ENCODE peak calls at places on chromosome 21, in ten cellular contexts. M is Peyer's patch, S is PC-9, H is body of pancreas, P is AG04449, T is left ventricle myocardium inferior, X is upper lobe of right lung, Y is fibroblast of lung, E is astrocyte of the spinal cord, O is choroid plexus epithelial cell. U is an unnamed sample.
A peak's percentile ranks its signal among the peaks of the same experiment; 100 is the strongest.

GRCh38 chr21:38494688-38495087 is 3.6 kb downstream of the ERG start:
- DNase-seq in M (no peak), S (no peak), H (no peak), P (no peak), T (no peak), X (no peak), Y (peak; percentile 58), E (peak; percentile 47), O (peak; percentile 43), U (no peak)

GRCh38 chr21:28078126-28078525 is 914.6 kb downstream of the LTN1 start:
- DNase-seq in M (no peak), S (no peak), H (no peak), P (no peak), T (no peak), X (no peak), Y (no peak), E (no peak), O (no peak), U (no peak)

GRCh38 chr21:45927032-45927431 is 54.5 kb upstream of the COL6A1 start:
- DNase-seq in M (no peak), S (no peak), H (no peak), P (no peak), T (no peak), X (no peak), Y (no peak), E (no peak), O (no peak), U (no peak)

GRCh38 chr21:45471229-45472052 is 66.5 kb downstream of the COL18A1 start:
- DNase-seq in M (no peak), S (peak; percentile 87), H (no peak), P (peak; percentile 77), T (peak; percentile 59), X (no peak), Y (peak; percentile 95), E (peak; percentile 93), O (peak; percentile 94), U (peak; percentile 92)

GRCh38 chr21:16492892-16493291 is 763.1 kb downstream of the USP25 start:
- DNase-seq in M (no peak), S (no peak), H (no peak), P (no peak), T (no peak), X (no peak), Y (peak; percentile 51), E (no peak), O (peak; percentile 58), U (no peak)

GRCh38 chr21:43983860-43984420 is 28.2 kb upstream of the TRAPPC10 start:
- DNase-seq in M (no peak), S (no peak), H (no peak), P (no peak), T (no peak), X (no peak), Y (no peak), E (no peak), O (no peak), U (no peak)

GRCh38 chr21:16302851-16303282 is 573.1 kb downstream of the USP25 start:
- DNase-seq in M (no peak), S (no peak), H (no peak), P (no peak), T (no peak), X (no peak), Y (peak; percentile 95), E (peak; percentile 79), O (peak; percentile 98), U (peak; percentile 77)

GRCh38 chr21:45724345-45724961 is 80.9 kb downstream of the PCBP3 start:
- DNase-seq in M (no peak), S (no peak), H (no peak), P (no peak), T (peak; percentile 35), X (no peak), Y (no peak), E (no peak), O (no peak), U (no peak)

GRCh38 chr21:25424045-25424444 is 183.2 kb downstream of the MRPL39 start:
- DNase-seq in M (no peak), S (no peak), H (no peak), P (no peak), T (no peak), X (no peak), Y (no peak), E (no peak), O (no peak), U (no peak)

GRCh38 chr21:25424674-25425073 is 182.6 kb downstream of the MRPL39 start:
- DNase-seq in M (no peak), S (no peak), H (no peak), P (no peak), T (no peak), X (no peak), Y (no peak), E (no peak), O (no peak), U (no peak)

GRCh38 chr21:25420831-25421230 is 186.4 kb downstream of the MRPL39 start:
- DNase-seq in M (no peak), S (no peak), H (no peak), P (no peak), T (no peak), X (no peak), Y (no peak), E (no peak), O (no peak), U (no peak)

GRCh38 chr21:25422610-25423608 is 184.4 kb downstream of the MRPL39 start:
- DNase-seq in M (no peak), S (no peak), H (no peak), P (no peak), T (no peak), X (no peak), Y (no peak), E (no peak), O (no peak), U (no peak)

DNA sequence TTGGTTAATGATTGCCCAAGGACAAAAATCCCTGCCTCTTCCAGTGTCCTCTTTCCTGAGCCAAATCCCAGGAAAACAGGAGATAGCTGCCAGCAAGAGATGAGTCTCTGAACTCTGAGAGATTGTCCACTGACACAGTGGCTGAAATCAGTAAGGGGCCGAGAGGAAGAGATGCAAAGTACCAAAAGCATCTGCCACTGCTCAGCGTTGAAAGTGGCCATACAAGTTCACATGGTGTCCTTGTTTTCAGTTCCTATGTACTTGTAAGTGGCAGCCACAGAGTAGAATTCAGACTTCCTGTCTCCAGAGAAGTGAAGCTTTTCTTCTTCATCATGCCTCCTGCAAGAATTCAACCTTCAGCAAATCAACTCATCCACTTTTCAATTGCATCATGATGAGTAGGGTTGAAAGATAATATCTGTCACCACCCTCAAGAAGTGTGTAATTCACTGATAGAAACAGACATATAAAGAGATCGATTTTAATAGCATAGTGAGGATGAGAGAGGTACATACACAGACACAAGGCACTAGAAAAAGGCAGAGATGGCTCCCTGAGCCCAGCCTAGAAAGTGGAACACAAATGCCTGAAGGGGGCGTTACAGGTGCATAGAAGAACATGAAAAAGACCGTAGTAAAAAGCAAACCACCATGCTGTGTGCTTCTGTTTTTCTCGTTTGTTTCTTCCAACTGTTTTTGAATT is 185.8 kb downstream of the MRPL39 start:
- DNase-seq in M (peak; percentile 74), S (no peak), H (no peak), P (no peak), T (no peak), X (no peak), Y (peak; percentile 26), E (peak; percentile 54), O (peak; percentile 82), U (peak; percentile 66)
- TF ChIP-seq CTCF in M (peak; percentile 53), S (no peak), H (no peak), P (peak; percentile 56), T (peak; percentile 57), X (peak; percentile 48), Y (peak; percentile 74), E (peak; percentile 64), O (peak; percentile 81), U (peak; percentile 58)

DNA sequence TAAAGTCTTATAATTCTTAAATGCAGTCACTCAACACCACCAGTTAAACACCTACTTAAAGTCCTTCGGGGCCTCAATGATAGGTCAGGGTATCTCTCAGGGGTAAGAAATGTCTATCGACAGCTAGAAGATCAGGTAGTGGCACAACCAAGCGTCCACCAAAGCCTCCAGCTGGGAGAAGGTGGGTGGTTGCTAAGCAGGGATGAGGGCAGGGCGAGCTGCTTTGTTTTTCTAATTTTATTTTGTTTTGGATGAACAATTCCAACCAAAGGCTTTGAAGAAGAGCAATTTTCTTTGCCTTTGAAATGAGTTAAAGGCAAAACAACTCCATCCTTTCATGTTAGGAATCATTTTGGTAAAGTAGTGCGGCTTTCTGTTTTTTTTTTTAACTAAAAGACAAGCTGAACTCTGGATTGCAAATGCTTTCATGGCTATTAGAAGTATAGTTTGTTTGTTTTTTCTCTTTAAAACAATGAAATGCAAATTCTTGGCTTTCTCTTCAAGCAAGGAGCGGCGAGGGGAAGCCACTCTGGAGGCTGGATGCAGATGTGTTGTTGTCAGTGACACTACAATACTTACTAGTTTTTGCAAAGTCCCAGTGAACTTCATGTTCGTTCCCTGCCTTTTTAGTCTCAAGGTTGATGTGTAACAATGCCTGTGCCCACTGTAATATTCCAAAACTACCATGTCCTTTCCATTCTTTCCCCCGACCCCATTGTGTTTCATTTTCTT is 106.0 kb downstream of the MRPS6 start:
- DNase-seq in M (no peak), S (no peak), H (no peak), P (no peak), T (no peak), X (no peak), Y (no peak), E (no peak), O (no peak), U (no peak)
- H3K4me3 ChIP-seq in M (no peak overlapping the region), S (no peak overlapping the region), H (no peak overlapping the region), P (no peak overlapping the region), T (no peak overlapping the region), X (no peak overlapping the region), Y (no peak overlapping the region), E (no peak overlapping the region), O (no peak overlapping the region), U (no peak overlapping the region)

GRCh38 chr21:34037009-34037408 is 36.4 kb upstream of the MRPS6 start:
- DNase-seq in M (no peak), S (no peak), H (no peak), P (no peak), T (no peak), X (no peak), Y (no peak), E (no peak), O (no peak), U (no peak)

GRCh38 chr21:34043333-34043732 is 30.0 kb upstream of the MRPS6 start:
- DNase-seq in M (no peak), S (no peak), H (no peak), P (no peak), T (no peak), X (no peak), Y (no peak), E (no peak), O (no peak), U (no peak)

GRCh38 chr21:34042735-34043134 is 30.6 kb upstream of the MRPS6 start:
- DNase-seq in M (no peak), S (no peak), H (no peak), P (no peak), T (no peak), X (no peak), Y (no peak), E (no peak), O (no peak), U (no peak)

GRCh38 chr21:34037446-34037845 is 35.9 kb upstream of the MRPS6 start:
- DNase-seq in M (no peak), S (no peak), H (no peak), P (no peak), T (no peak), X (no peak), Y (peak; percentile 92), E (peak; percentile 70), O (peak; percentile 53), U (peak; percentile 58)

GRCh38 chr21:34039678-34040382 is 33.5 kb upstream of the MRPS6 start:
- DNase-seq in M (no peak), S (no peak), H (no peak), P (no peak), T (no peak), X (no peak), Y (no peak), E (no peak), O (no peak), U (peak; percentile 12)
- TF ChIP-seq CTCF in M (no peak), S (no peak), H (no peak), P (no peak), T (no peak), X (no peak), Y (no peak), E (peak; percentile 4), O (no peak), U (peak; percentile 18)

GRCh38 chr21:17636711-17637110 is 24.0 kb upstream of the BTG3 start:
- DNase-seq in M (no peak), S (no peak), H (no peak), P (no peak), T (no peak), X (no peak), Y (no peak), E (no peak), O (no peak), U (no peak)
- H3K4me3 ChIP-seq in M (no peak overlapping the region), S (no peak overlapping the region), H (no peak overlapping the region), P (no peak overlapping the region), T (no peak overlapping the region), X (no peak overlapping the region), Y (no peak overlapping the region), E (no peak overlapping the region), O (no peak overlapping the region), U (no peak overlapping the region)